ENCODE peak calls at places on chromosomes 1 and 21, in ten cellular contexts. One of them, this sample, is unnamed.

GRCh38 chr1:200452850-200453543 is 43.2 kb upstream of the ZNF281 start:
- DNase-seq in T-helper 2 cell: no peak
- DNase-seq in IMR-90: no peak
- DNase-seq in AG10803: no peak
- DNase-seq in Calu3: no peak
- DNase-seq in T-cell: no peak
- DNase-seq in lower lobe of right lung: no peak
- DNase-seq in sigmoid colon: no peak
- DNase-seq in EL: no peak
- DNase-seq in fibroblast of pulmonary artery: no peak
- DNase-seq in this sample: no peak

GRCh38 chr1:55081188-55081904 is 42.0 kb downstream of the PCSK9 start:
- DNase-seq in AG10803: peak
- DNase-seq in fibroblast of pulmonary artery: peak
- DNase-seq in EL: peak
- DNase-seq in T-cell: no peak
- DNase-seq in sigmoid colon: no peak
- DNase-seq in Calu3: no peak
- DNase-seq in lower lobe of right lung: no peak
- DNase-seq in T-helper 2 cell: no peak
- DNase-seq in IMR-90: peak
- DNase-seq in this sample: no peak

GRCh38 chr1:201316556-201316955 is 33.2 kb downstream of the PKP1 start:
- DNase-seq in EL: no peak
- DNase-seq in IMR-90: no peak
- DNase-seq in lower lobe of right lung: no peak
- DNase-seq in T-cell: no peak
- DNase-seq in Calu3: no peak
- DNase-seq in sigmoid colon: peak
- DNase-seq in T-helper 2 cell: no peak
- DNase-seq in fibroblast of pulmonary artery: no peak
- DNase-seq in AG10803: no peak
- DNase-seq in this sample: no peak

GRCh38 chr1:205062319-205062718 is 19.3 kb downstream of the CNTN2 start:
- DNase-seq in fibroblast of pulmonary artery: no peak
- DNase-seq in EL: no peak
- DNase-seq in T-helper 2 cell: no peak
- DNase-seq in IMR-90: no peak
- DNase-seq in sigmoid colon: peak
- DNase-seq in Calu3: no peak
- DNase-seq in T-cell: no peak
- DNase-seq in lower lobe of right lung: no peak
- DNase-seq in AG10803: no peak
- DNase-seq in this sample: no peak

GRCh38 chr1:27405074-27405473 is 12.7 kb downstream of the GPR3 start:
- DNase-seq in EL: peak
- DNase-seq in sigmoid colon: no peak
- DNase-seq in Calu3: no peak
- DNase-seq in AG10803: peak
- DNase-seq in fibroblast of pulmonary artery: peak
- DNase-seq in T-cell: no peak
- DNase-seq in lower lobe of right lung: no peak
- DNase-seq in T-helper 2 cell: no peak
- DNase-seq in IMR-90: peak
- DNase-seq in this sample: no peak

GRCh38 chr1:1183833-1184775 is 10.4 kb downstream of the TTLL10 start:
- DNase-seq in lower lobe of right lung: peak
- DNase-seq in Calu3: no peak
- DNase-seq in T-helper 2 cell: no peak
- DNase-seq in EL: no peak
- DNase-seq in AG10803: no peak
- DNase-seq in sigmoid colon: no peak
- DNase-seq in T-cell: no peak
- DNase-seq in IMR-90: no peak
- DNase-seq in fibroblast of pulmonary artery: no peak
- DNase-seq in this sample: no peak

GRCh38 chr1:234863596-234863995 is 253.6 kb upstream of the IRF2BP2 start:
- DNase-seq in AG10803: peak
- DNase-seq in T-cell: no peak
- DNase-seq in IMR-90: peak
- DNase-seq in sigmoid colon: peak
- DNase-seq in EL: peak
- DNase-seq in T-helper 2 cell: no peak
- DNase-seq in Calu3: no peak
- DNase-seq in lower lobe of right lung: no peak
- DNase-seq in fibroblast of pulmonary artery: peak
- DNase-seq in this sample: no peak

GRCh38 chr1:1371354-1371740 is 3.7 kb downstream of the AURKAIP1 start:
- DNase-seq in Calu3: no peak
- DNase-seq in AG10803: peak
- DNase-seq in sigmoid colon: no peak
- DNase-seq in EL: no peak
- DNase-seq in IMR-90: no peak
- DNase-seq in T-cell: peak
- DNase-seq in lower lobe of right lung: no peak
- DNase-seq in T-helper 2 cell: peak
- DNase-seq in fibroblast of pulmonary artery: no peak
- DNase-seq in this sample: no peak

GRCh38 chr1:10225573-10225972 is 15.2 kb downstream of the KIF1B start:
- DNase-seq in T-helper 2 cell: no peak
- DNase-seq in sigmoid colon: no peak
- DNase-seq in AG10803: peak
- DNase-seq in Calu3: no peak
- DNase-seq in lower lobe of right lung: no peak
- DNase-seq in T-cell: no peak
- DNase-seq in fibroblast of pulmonary artery: no peak
- DNase-seq in IMR-90: peak
- DNase-seq in EL: peak
- DNase-seq in this sample: no peak

GRCh38 chr1:7250826-7251800 is 465.9 kb downstream of the CAMTA1 start:
- DNase-seq in Calu3: no peak
- DNase-seq in sigmoid colon: no peak
- DNase-seq in lower lobe of right lung: no peak
- DNase-seq in EL: no peak
- DNase-seq in T-helper 2 cell: no peak
- DNase-seq in fibroblast of pulmonary artery: no peak
- DNase-seq in T-cell: no peak
- DNase-seq in IMR-90: no peak
- DNase-seq in AG10803: no peak
- DNase-seq in this sample: no peak

GRCh38 chr1:221274373-221274772 is 395.1 kb downstream of the HLX start:
- DNase-seq in lower lobe of right lung: no peak
- DNase-seq in T-helper 2 cell: no peak
- DNase-seq in fibroblast of pulmonary artery: no peak
- DNase-seq in AG10803: no peak
- DNase-seq in T-cell: no peak
- DNase-seq in sigmoid colon: no peak
- DNase-seq in Calu3: no peak
- DNase-seq in IMR-90: no peak
- DNase-seq in EL: no peak
- DNase-seq in this sample: no peak

GRCh38 chr1:110337704-110338199 is 1.4 kb upstream of the RBM15 start:
- DNase-seq in EL: no peak
- DNase-seq in T-cell: peak
- DNase-seq in AG10803: no peak
- DNase-seq in sigmoid colon: peak
- DNase-seq in Calu3: peak
- DNase-seq in fibroblast of pulmonary artery: no peak
- DNase-seq in lower lobe of right lung: peak
- DNase-seq in IMR-90: no peak
- DNase-seq in T-helper 2 cell: no peak
- DNase-seq in this sample: peak

GRCh38 chr1:177472567-177472966 is 301.8 kb downstream of the BRINP2 start:
- DNase-seq in Calu3: no peak
- DNase-seq in EL: no peak
- DNase-seq in T-helper 2 cell: no peak
- DNase-seq in lower lobe of right lung: no peak
- DNase-seq in T-cell: no peak
- DNase-seq in sigmoid colon: no peak
- DNase-seq in IMR-90: no peak
- DNase-seq in fibroblast of pulmonary artery: no peak
- DNase-seq in AG10803: no peak
- DNase-seq in this sample: no peak

GRCh38 chr1:95084317-95085176 is 11.8 kb upstream of the ALG14 start:
- DNase-seq in EL: peak
- DNase-seq in lower lobe of right lung: no peak
- DNase-seq in IMR-90: peak
- DNase-seq in T-helper 2 cell: no peak
- DNase-seq in AG10803: peak
- DNase-seq in fibroblast of pulmonary artery: peak
- DNase-seq in sigmoid colon: no peak
- DNase-seq in T-cell: no peak
- DNase-seq in Calu3: peak
- DNase-seq in this sample: peak

GRCh38 chr21:31912501-31912900 is 39.7 kb downstream of the HUNK start:
- DNase-seq in AG10803: no peak
- DNase-seq in fibroblast of pulmonary artery: no peak
- DNase-seq in IMR-90: no peak
- DNase-seq in EL: no peak
- DNase-seq in T-cell: no peak
- DNase-seq in T-helper 2 cell: no peak
- DNase-seq in lower lobe of right lung: no peak
- DNase-seq in sigmoid colon: no peak
- DNase-seq in Calu3: no peak
- DNase-seq in this sample: no peak

GRCh38 chr1:1435094-1435903 is at the start of gene VWA1:
- DNase-seq in T-helper 2 cell: peak
- DNase-seq in IMR-90: peak
- DNase-seq in EL: peak
- DNase-seq in lower lobe of right lung: peak
- DNase-seq in AG10803: peak
- DNase-seq in fibroblast of pulmonary artery: peak
- DNase-seq in sigmoid colon: peak
- DNase-seq in T-cell: no peak
- DNase-seq in Calu3: peak
- DNase-seq in this sample: peak

GRCh38 chr1:81812712-81813111 is 12.0 kb downstream of the ADGRL2 start:
- DNase-seq in AG10803: no peak
- DNase-seq in EL: no peak
- DNase-seq in sigmoid colon: no peak
- DNase-seq in lower lobe of right lung: no peak
- DNase-seq in T-helper 2 cell: no peak
- DNase-seq in fibroblast of pulmonary artery: peak
- DNase-seq in Calu3: no peak
- DNase-seq in T-cell: no peak
- DNase-seq in IMR-90: peak
- DNase-seq in this sample: no peak

GRCh38 chr1:155961937-155962336 is 16.4 kb downstream of the ARHGEF2 start:
- DNase-seq in T-helper 2 cell: no peak
- DNase-seq in IMR-90: peak
- DNase-seq in T-cell: no peak
- DNase-seq in fibroblast of pulmonary artery: peak
- DNase-seq in Calu3: peak
- DNase-seq in AG10803: peak
- DNase-seq in lower lobe of right lung: no peak
- DNase-seq in EL: peak
- DNase-seq in sigmoid colon: no peak
- DNase-seq in this sample: no peak

GRCh38 chr1:84300991-84301758 is at the start of gene SAMD13:
- DNase-seq in IMR-90: peak
- DNase-seq in fibroblast of pulmonary artery: peak
- DNase-seq in Calu3: peak
- DNase-seq in sigmoid colon: peak
- DNase-seq in lower lobe of right lung: peak
- DNase-seq in AG10803: peak
- DNase-seq in T-helper 2 cell: no peak
- DNase-seq in EL: peak
- DNase-seq in T-cell: peak
- DNase-seq in this sample: peak

GRCh38 chr21:34956416-34957316 is 92.4 kb downstream of the RUNX1 start:
- DNase-seq in sigmoid colon: no peak
- DNase-seq in IMR-90: no peak
- DNase-seq in fibroblast of pulmonary artery: no peak
- DNase-seq in T-helper 2 cell: no peak
- DNase-seq in EL: no peak
- DNase-seq in lower lobe of right lung: no peak
- DNase-seq in Calu3: no peak
- DNase-seq in T-cell: no peak
- DNase-seq in AG10803: no peak
- DNase-seq in this sample: no peak

GRCh38 chr1:1335792-1336248 is 4.7 kb downstream of the TAS1R3 start:
- DNase-seq in sigmoid colon: no peak
- DNase-seq in lower lobe of right lung: no peak
- DNase-seq in T-cell: no peak
- DNase-seq in IMR-90: no peak
- DNase-seq in fibroblast of pulmonary artery: no peak
- DNase-seq in Calu3: no peak
- DNase-seq in T-helper 2 cell: no peak
- DNase-seq in EL: no peak
- DNase-seq in AG10803: no peak
- DNase-seq in this sample: no peak

GRCh38 chr1:21596628-21597027 is 72.5 kb downstream of the RAP1GAP start:
- DNase-seq in EL: no peak
- DNase-seq in IMR-90: no peak
- DNase-seq in AG10803: no peak
- DNase-seq in T-cell: no peak
- DNase-seq in T-helper 2 cell: no peak
- DNase-seq in Calu3: no peak
- DNase-seq in lower lobe of right lung: no peak
- DNase-seq in fibroblast of pulmonary artery: no peak
- DNase-seq in sigmoid colon: no peak
- DNase-seq in this sample: no peak

GRCh38 chr1:236099622-236100021 is 34.7 kb upstream of the NID1 start:
- DNase-seq in sigmoid colon: no peak
- DNase-seq in IMR-90: peak
- DNase-seq in EL: peak
- DNase-seq in lower lobe of right lung: no peak
- DNase-seq in T-cell: no peak
- DNase-seq in Calu3: no peak
- DNase-seq in AG10803: peak
- DNase-seq in fibroblast of pulmonary artery: no peak
- DNase-seq in T-helper 2 cell: no peak
- DNase-seq in this sample: no peak

GRCh38 chr1:107145637-107146036 is 4.8 kb downstream of the NTNG1 start:
- DNase-seq in lower lobe of right lung: no peak
- DNase-seq in sigmoid colon: no peak
- DNase-seq in EL: no peak
- DNase-seq in T-cell: no peak
- DNase-seq in T-helper 2 cell: no peak
- DNase-seq in fibroblast of pulmonary artery: no peak
- DNase-seq in IMR-90: no peak
- DNase-seq in AG10803: no peak
- DNase-seq in Calu3: no peak
- DNase-seq in this sample: no peak

GRCh38 chr1:84782311-84782771 is 92.1 kb upstream of the SSX2IP start:
- DNase-seq in IMR-90: peak
- DNase-seq in EL: peak
- DNase-seq in AG10803: peak
- DNase-seq in sigmoid colon: no peak
- DNase-seq in fibroblast of pulmonary artery: peak
- DNase-seq in Calu3: peak
- DNase-seq in lower lobe of right lung: peak
- DNase-seq in T-cell: peak
- DNase-seq in T-helper 2 cell: peak
- DNase-seq in this sample: peak

GRCh38 chr1:204520834-204521709 is 4.9 kb downstream of the MDM4 start:
- DNase-seq in sigmoid colon: no peak
- DNase-seq in T-helper 2 cell: no peak
- DNase-seq in EL: peak
- DNase-seq in fibroblast of pulmonary artery: peak
- DNase-seq in lower lobe of right lung: no peak
- DNase-seq in Calu3: no peak
- DNase-seq in IMR-90: peak
- DNase-seq in AG10803: peak
- DNase-seq in T-cell: peak
- DNase-seq in this sample: no peak

GRCh38 chr1:207898260-207898659 is 12.7 kb downstream of the CD34 start:
- DNase-seq in fibroblast of pulmonary artery: no peak
- DNase-seq in Calu3: no peak
- DNase-seq in lower lobe of right lung: no peak
- DNase-seq in AG10803: no peak
- DNase-seq in T-helper 2 cell: no peak
- DNase-seq in EL: no peak
- DNase-seq in T-cell: no peak
- DNase-seq in sigmoid colon: no peak
- DNase-seq in IMR-90: no peak
- DNase-seq in this sample: no peak

GRCh38 chr1:93753766-93754763 is 72.4 kb upstream of the BCAR3 start:
- DNase-seq in IMR-90: peak
- DNase-seq in T-helper 2 cell: no peak
- DNase-seq in AG10803: peak
- DNase-seq in Calu3: no peak
- DNase-seq in EL: peak
- DNase-seq in fibroblast of pulmonary artery: peak
- DNase-seq in lower lobe of right lung: no peak
- DNase-seq in T-cell: no peak
- DNase-seq in sigmoid colon: no peak
- DNase-seq in this sample: no peak

This sample was measured in hippocampal formation.